ENCODE peak calls at places on chromosomes 5 and 9, in eight cellular contexts. V is Jurkat, Clone E6-1; M is NB4; W is non-pigmented ciliary epithelial cell; X is neural progenitor cell; U is astrocyte of the spinal cord; S is HTR-8/SVneo; G is NCI-H2029. R is an unnamed sample.

GRCh38 chr9:37197158-37198033 is 77.0 kb downstream of the ZCCHC7 start:
- DNase-seq in S (no peak), V (peak; percentile 71), M (peak; percentile 93), G (no peak), X (peak; percentile 76), U (no peak), W (no peak), R (no peak)

GRCh38 chr5:114362197-114362976 is 517 bp downstream of the KCNN2 start:
- DNase-seq in S (no peak), U (no peak), W (no peak), V (no peak), X (peak; percentile 88), G (no peak), M (no peak), R (no peak)

GRCh38 chr5:76547242-76547890 is 75.8 kb downstream of the F2RL2 start:
- DNase-seq in S (no peak), X (no peak), W (no peak), G (no peak), M (no peak), U (no peak), V (peak; percentile 92), R (no peak)

GRCh38 chr5:173235499-173236394 is 741 bp upstream of the NKX2-5 start:
- DNase-seq in M (no peak), S (no peak), U (no peak), W (no peak), V (no peak), X (peak; percentile 52), G (no peak), R (no peak)

GRCh38 chr5:95791751-95792150 is 30.8 kb downstream of the GLRX start:
- DNase-seq in V (no peak), W (no peak), M (no peak), U (no peak), G (no peak), X (no peak), S (no peak), R (no peak)

GRCh38 chr5:178152491-178153444 is 917 bp downstream of the NHP2 start:
- DNase-seq in X (peak; percentile 55), S (no peak), U (no peak), V (no peak), G (no peak), M (no peak), W (no peak), R (no peak)

GRCh38 chr9:73024601-73025034 is 71.8 kb upstream of the ALDH1A1 start:
- DNase-seq in U (no peak), S (no peak), M (no peak), W (no peak), G (no peak), V (no peak), X (no peak), R (no peak)

GRCh38 chr5:39494534-39494933 is 69.8 kb upstream of the DAB2 start:
- DNase-seq in W (no peak), U (no peak), V (no peak), M (no peak), G (no peak), X (no peak), S (no peak), R (no peak)

GRCh38 chr9:121299125-121299466 is 31.1 kb downstream of the GSN start:
- DNase-seq in U (no peak), G (peak; percentile 38), M (no peak), X (no peak), V (no peak), W (no peak), S (no peak), R (no peak)

GRCh38 chr9:130869250-130869649 is 27.4 kb downstream of the QRFP start:
- DNase-seq in S (no peak), X (no peak), M (no peak), G (peak; percentile 44), U (peak; percentile 55), W (no peak), V (no peak), R (no peak)

GRCh38 chr5:40984884-40985283 is 75.6 kb downstream of the C7 start:
- DNase-seq in X (no peak), S (no peak), U (peak; percentile 91), G (no peak), V (no peak), M (no peak), W (peak; percentile 34), R (no peak)